ENCODE peak calls at places on chromosomes 13 and 19, in eight cellular contexts. One of them, this sample, is unnamed.

GRCh38 chr13:38657191-38657590 is 29.7 kb upstream of the FREM2 start:
- DNase-seq in RWPE1: no peak
- DNase-seq in epithelial cell of esophagus: peak
- DNase-seq in heart left ventricle: no peak
- DNase-seq in suprapubic skin: no peak
- DNase-seq in GM13976: no peak
- DNase-seq in stomach: no peak
- DNase-seq in tibial artery: no peak
- DNase-seq in this sample: no peak

GRCh38 chr19:29667941-29668340 is 2.7 kb downstream of the PLEKHF1 start:
- DNase-seq in RWPE1: no peak
- DNase-seq in epithelial cell of esophagus: no peak
- DNase-seq in heart left ventricle: no peak
- DNase-seq in suprapubic skin: no peak
- DNase-seq in GM13976: peak
- DNase-seq in stomach: peak
- DNase-seq in tibial artery: no peak
- DNase-seq in this sample: no peak

GRCh38 chr13:70380809-70381208 is 272.6 kb upstream of the KLHL1 start:
- DNase-seq in RWPE1: no peak
- DNase-seq in epithelial cell of esophagus: no peak
- DNase-seq in heart left ventricle: no peak
- DNase-seq in suprapubic skin: no peak
- DNase-seq in GM13976: no peak
- DNase-seq in stomach: no peak
- DNase-seq in tibial artery: no peak
- DNase-seq in this sample: no peak

GRCh38 chr13:47976325-47976724 is 24.7 kb downstream of the SUCLA2 start:
- DNase-seq in RWPE1: no peak
- DNase-seq in epithelial cell of esophagus: no peak
- DNase-seq in heart left ventricle: no peak
- DNase-seq in suprapubic skin: no peak
- DNase-seq in GM13976: no peak
- DNase-seq in stomach: no peak
- DNase-seq in tibial artery: no peak
- DNase-seq in this sample: no peak

GRCh38 chr19:5857203-5858081 is 6.2 kb upstream of the FUT3 start:
- DNase-seq in RWPE1: no peak
- DNase-seq in epithelial cell of esophagus: no peak
- DNase-seq in heart left ventricle: no peak
- DNase-seq in suprapubic skin: no peak
- DNase-seq in GM13976: no peak
- DNase-seq in stomach: no peak
- DNase-seq in tibial artery: no peak
- DNase-seq in this sample: no peak

GRCh38 chr19:49400034-49400433 is 12.0 kb downstream of the KASH5 start:
- DNase-seq in RWPE1: no peak
- DNase-seq in epithelial cell of esophagus: peak
- DNase-seq in heart left ventricle: no peak
- DNase-seq in suprapubic skin: no peak
- DNase-seq in GM13976: no peak
- DNase-seq in stomach: no peak
- DNase-seq in tibial artery: no peak
- DNase-seq in this sample: no peak

GRCh38 chr19:1853295-1854031 is 5.2 kb upstream of the REXO1 start:
- DNase-seq in RWPE1: peak
- DNase-seq in epithelial cell of esophagus: peak
- DNase-seq in heart left ventricle: peak
- DNase-seq in suprapubic skin: no peak
- DNase-seq in GM13976: peak
- DNase-seq in stomach: peak
- DNase-seq in tibial artery: peak
- DNase-seq in this sample: peak

GRCh38 chr13:75010941-75011340 is 471.0 kb downstream of the TBC1D4 start:
- DNase-seq in RWPE1: no peak
- DNase-seq in epithelial cell of esophagus: no peak
- DNase-seq in heart left ventricle: no peak
- DNase-seq in suprapubic skin: no peak
- DNase-seq in GM13976: no peak
- DNase-seq in stomach: no peak
- DNase-seq in tibial artery: no peak
- DNase-seq in this sample: no peak

GRCh38 chr13:43229506-43229905 is 206.1 kb downstream of the DNAJC15 start:
- DNase-seq in RWPE1: no peak
- DNase-seq in epithelial cell of esophagus: peak
- DNase-seq in heart left ventricle: no peak
- DNase-seq in suprapubic skin: no peak
- DNase-seq in GM13976: no peak
- DNase-seq in stomach: no peak
- DNase-seq in tibial artery: no peak
- DNase-seq in this sample: no peak

GRCh38 chr13:70310720-70311119 is 202.5 kb upstream of the KLHL1 start:
- DNase-seq in RWPE1: peak
- DNase-seq in epithelial cell of esophagus: peak
- DNase-seq in heart left ventricle: no peak
- DNase-seq in suprapubic skin: no peak
- DNase-seq in GM13976: peak
- DNase-seq in stomach: peak
- DNase-seq in tibial artery: no peak
- DNase-seq in this sample: no peak

GRCh38 chr13:113224486-113224885 is 15.1 kb downstream of the CUL4A start:
- DNase-seq in RWPE1: no peak
- DNase-seq in epithelial cell of esophagus: peak
- DNase-seq in heart left ventricle: no peak
- DNase-seq in suprapubic skin: peak
- DNase-seq in GM13976: no peak
- DNase-seq in stomach: no peak
- DNase-seq in tibial artery: no peak
- DNase-seq in this sample: no peak

GRCh38 chr19:389246-389934 is 19.6 kb downstream of the C2CD4C start:
- DNase-seq in RWPE1: no peak
- DNase-seq in epithelial cell of esophagus: no peak
- DNase-seq in heart left ventricle: no peak
- DNase-seq in suprapubic skin: no peak
- DNase-seq in GM13976: no peak
- DNase-seq in stomach: no peak
- DNase-seq in tibial artery: no peak
- DNase-seq in this sample: no peak
- TF ChIP-seq CTCF in RWPE1: no peak
- TF ChIP-seq CTCF in epithelial cell of esophagus: no peak
- TF ChIP-seq CTCF in heart left ventricle: no peak
- TF ChIP-seq CTCF in suprapubic skin: no peak
- TF ChIP-seq CTCF in GM13976: no peak
- TF ChIP-seq CTCF in stomach: no peak
- TF ChIP-seq CTCF in tibial artery: no peak
- TF ChIP-seq CTCF in this sample: no peak

GRCh38 chr19:7197169-7197759 is 97.0 kb downstream of the INSR start:
- DNase-seq in RWPE1: peak
- DNase-seq in epithelial cell of esophagus: peak
- DNase-seq in heart left ventricle: peak
- DNase-seq in suprapubic skin: peak
- DNase-seq in GM13976: peak
- DNase-seq in stomach: peak
- DNase-seq in tibial artery: peak
- DNase-seq in this sample: peak
- TF ChIP-seq CTCF in RWPE1: no peak
- TF ChIP-seq CTCF in epithelial cell of esophagus: no peak
- TF ChIP-seq CTCF in heart left ventricle: no peak
- TF ChIP-seq CTCF in suprapubic skin: no peak
- TF ChIP-seq CTCF in GM13976: no peak
- TF ChIP-seq CTCF in stomach: no peak
- TF ChIP-seq CTCF in tibial artery: no peak
- TF ChIP-seq CTCF in this sample: no peak

DNA sequence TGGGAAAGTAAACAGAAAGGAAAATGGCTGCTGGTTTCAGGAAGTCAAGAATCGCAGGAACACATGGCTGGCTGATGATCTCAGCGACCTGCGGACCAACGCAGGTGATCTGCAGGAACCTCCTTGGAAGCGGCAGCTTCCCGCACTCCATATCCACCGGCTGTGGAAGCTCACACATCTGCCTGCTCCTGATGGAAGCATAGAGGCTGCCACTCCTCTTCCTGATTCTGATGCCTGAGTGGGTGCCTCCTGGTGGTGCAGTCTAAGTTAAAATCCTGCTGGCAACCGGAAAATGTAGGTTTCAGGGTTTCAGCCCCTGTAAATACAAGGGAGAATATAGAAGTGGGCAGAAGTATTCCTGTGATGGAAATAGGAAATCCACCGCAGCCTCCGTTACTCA is 75.5 kb downstream of the TNFSF13B start:
- DNase-seq in RWPE1: no peak
- DNase-seq in epithelial cell of esophagus: no peak
- DNase-seq in heart left ventricle: no peak
- DNase-seq in suprapubic skin: no peak
- DNase-seq in GM13976: no peak
- DNase-seq in stomach: no peak
- DNase-seq in tibial artery: no peak
- DNase-seq in this sample: no peak
- TF ChIP-seq CTCF in RWPE1: no peak
- TF ChIP-seq CTCF in epithelial cell of esophagus: no peak
- TF ChIP-seq CTCF in heart left ventricle: no peak
- TF ChIP-seq CTCF in suprapubic skin: no peak
- TF ChIP-seq CTCF in GM13976: no peak
- TF ChIP-seq CTCF in stomach: no peak
- TF ChIP-seq CTCF in tibial artery: no peak
- TF ChIP-seq CTCF in this sample: no peak

GRCh38 chr13:78596701-78597550 is 6.4 kb downstream of the POU4F1 start:
- DNase-seq in RWPE1: no peak
- DNase-seq in epithelial cell of esophagus: no peak
- DNase-seq in heart left ventricle: no peak
- DNase-seq in suprapubic skin: no peak
- DNase-seq in GM13976: no peak
- DNase-seq in stomach: no peak
- DNase-seq in tibial artery: no peak
- DNase-seq in this sample: no peak

GRCh38 chr13:78600317-78600899 is 2.9 kb downstream of the POU4F1 start:
- DNase-seq in RWPE1: no peak
- DNase-seq in epithelial cell of esophagus: no peak
- DNase-seq in heart left ventricle: no peak
- DNase-seq in suprapubic skin: no peak
- DNase-seq in GM13976: no peak
- DNase-seq in stomach: no peak
- DNase-seq in tibial artery: no peak
- DNase-seq in this sample: no peak

GRCh38 chr13:78599911-78600310 is 3.4 kb downstream of the POU4F1 start:
- DNase-seq in RWPE1: no peak
- DNase-seq in epithelial cell of esophagus: no peak
- DNase-seq in heart left ventricle: no peak
- DNase-seq in suprapubic skin: no peak
- DNase-seq in GM13976: no peak
- DNase-seq in stomach: no peak
- DNase-seq in tibial artery: no peak
- DNase-seq in this sample: no peak

GRCh38 chr13:78598933-78599332 is 4.4 kb downstream of the POU4F1 start:
- DNase-seq in RWPE1: no peak
- DNase-seq in epithelial cell of esophagus: no peak
- DNase-seq in heart left ventricle: no peak
- DNase-seq in suprapubic skin: no peak
- DNase-seq in GM13976: no peak
- DNase-seq in stomach: no peak
- DNase-seq in tibial artery: no peak
- DNase-seq in this sample: no peak

GRCh38 chr13:78598382-78598781 is 5.0 kb downstream of the POU4F1 start:
- DNase-seq in RWPE1: no peak
- DNase-seq in epithelial cell of esophagus: no peak
- DNase-seq in heart left ventricle: no peak
- DNase-seq in suprapubic skin: no peak
- DNase-seq in GM13976: no peak
- DNase-seq in stomach: no peak
- DNase-seq in tibial artery: no peak
- DNase-seq in this sample: no peak
- TF ChIP-seq CTCF in RWPE1: no peak
- TF ChIP-seq CTCF in epithelial cell of esophagus: no peak
- TF ChIP-seq CTCF in heart left ventricle: no peak
- TF ChIP-seq CTCF in suprapubic skin: no peak
- TF ChIP-seq CTCF in GM13976: no peak
- TF ChIP-seq CTCF in stomach: no peak
- TF ChIP-seq CTCF in tibial artery: no peak
- TF ChIP-seq CTCF in this sample: no peak

GRCh38 chr13:21672811-21673591 is 2.1 kb downstream of the FGF9 start:
- DNase-seq in RWPE1: no peak
- DNase-seq in epithelial cell of esophagus: no peak
- DNase-seq in heart left ventricle: no peak
- DNase-seq in suprapubic skin: no peak
- DNase-seq in GM13976: peak
- DNase-seq in stomach: no peak
- DNase-seq in tibial artery: no peak
- DNase-seq in this sample: no peak
- TF ChIP-seq CTCF in RWPE1: no peak
- TF ChIP-seq CTCF in epithelial cell of esophagus: no peak
- TF ChIP-seq CTCF in heart left ventricle: no peak
- TF ChIP-seq CTCF in suprapubic skin: no peak
- TF ChIP-seq CTCF in GM13976: no peak
- TF ChIP-seq CTCF in stomach: no peak
- TF ChIP-seq CTCF in tibial artery: no peak
- TF ChIP-seq CTCF in this sample: no peak

DNA sequence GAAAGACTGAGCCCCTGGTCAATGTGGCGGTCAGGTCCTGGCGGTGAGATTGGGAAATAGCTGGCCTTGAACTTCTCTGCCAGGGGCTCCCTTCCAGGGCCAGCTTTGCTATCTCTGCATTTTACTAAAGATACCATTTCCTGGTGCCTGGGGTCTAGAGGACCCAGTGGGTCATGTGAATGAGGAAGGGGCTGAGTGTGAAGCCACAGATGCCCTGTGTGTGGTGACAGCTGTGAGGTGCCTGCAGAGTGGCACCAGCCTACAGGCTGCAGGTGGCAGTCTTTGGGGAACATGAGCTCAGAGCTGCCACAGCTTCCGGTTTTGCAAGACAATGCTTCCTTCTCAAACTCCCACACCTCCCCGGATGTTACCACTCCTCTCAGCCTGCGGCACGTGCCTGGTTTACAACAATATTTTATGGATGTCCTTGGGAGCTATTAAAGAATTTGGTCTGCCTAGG is 5.2 kb upstream of the MLNR start:
- DNase-seq in RWPE1: no peak
- DNase-seq in epithelial cell of esophagus: peak
- DNase-seq in heart left ventricle: peak
- DNase-seq in suprapubic skin: no peak
- DNase-seq in GM13976: peak
- DNase-seq in stomach: peak
- DNase-seq in tibial artery: peak
- DNase-seq in this sample: peak
- TF ChIP-seq CTCF in RWPE1: no peak
- TF ChIP-seq CTCF in epithelial cell of esophagus: peak
- TF ChIP-seq CTCF in heart left ventricle: no peak
- TF ChIP-seq CTCF in suprapubic skin: no peak
- TF ChIP-seq CTCF in GM13976: peak
- TF ChIP-seq CTCF in stomach: no peak
- TF ChIP-seq CTCF in tibial artery: no peak
- TF ChIP-seq CTCF in this sample: peak

GRCh38 chr19:10979950-10980349 is 19.1 kb downstream of the SMARCA4 start:
- DNase-seq in RWPE1: no peak
- DNase-seq in epithelial cell of esophagus: no peak
- DNase-seq in heart left ventricle: no peak
- DNase-seq in suprapubic skin: no peak
- DNase-seq in GM13976: no peak
- DNase-seq in stomach: no peak
- DNase-seq in tibial artery: peak
- DNase-seq in this sample: no peak
- TF ChIP-seq CTCF in RWPE1: no peak
- TF ChIP-seq CTCF in epithelial cell of esophagus: no peak
- TF ChIP-seq CTCF in heart left ventricle: no peak
- TF ChIP-seq CTCF in suprapubic skin: no peak
- TF ChIP-seq CTCF in GM13976: no peak
- TF ChIP-seq CTCF in stomach: no peak
- TF ChIP-seq CTCF in tibial artery: peak
- TF ChIP-seq CTCF in this sample: no peak

GRCh38 chr13:110731072-110731471 is 17.6 kb downstream of the ING1 start:
- DNase-seq in RWPE1: no peak
- DNase-seq in epithelial cell of esophagus: no peak
- DNase-seq in heart left ventricle: no peak
- DNase-seq in suprapubic skin: no peak
- DNase-seq in GM13976: no peak
- DNase-seq in stomach: no peak
- DNase-seq in tibial artery: no peak
- DNase-seq in this sample: no peak
- TF ChIP-seq CTCF in RWPE1: no peak
- TF ChIP-seq CTCF in epithelial cell of esophagus: no peak
- TF ChIP-seq CTCF in heart left ventricle: no peak
- TF ChIP-seq CTCF in suprapubic skin: no peak
- TF ChIP-seq CTCF in GM13976: no peak
- TF ChIP-seq CTCF in stomach: no peak
- TF ChIP-seq CTCF in tibial artery: no peak
- TF ChIP-seq CTCF in this sample: no peak